ENCODE peak calls at places on chromosomes 2 and 18, in five cellular contexts. One of them, this sample, is unnamed.

GRCh38 chr18:52394602-52395001 is 54.6 kb downstream of the DCC start:
- DNase-seq in A549: no peak
- DNase-seq in mesothelial cell of epicardium: no peak
- DNase-seq in bronchial epithelial cell: no peak
- DNase-seq in hepatocyte: peak; percentile 8
- DNase-seq in this sample: no peak

GRCh38 chr2:219632758-219633101 is 5.3 kb downstream of the SLC4A3 start:
- DNase-seq in A549: no peak
- DNase-seq in hepatocyte: no peak
- DNase-seq in mesothelial cell of epicardium: no peak
- DNase-seq in bronchial epithelial cell: no peak
- DNase-seq in this sample: no peak

GRCh38 chr2:195663007-195663406 is 6.0 kb downstream of the SLC39A10 start:
- DNase-seq in A549: no peak
- DNase-seq in bronchial epithelial cell: no peak
- DNase-seq in mesothelial cell of epicardium: no peak
- DNase-seq in hepatocyte: no peak
- DNase-seq in this sample: no peak

GRCh38 chr18:76459687-76460350 is 35.2 kb downstream of the ZNF516 start:
- DNase-seq in bronchial epithelial cell: peak; percentile 100
- DNase-seq in A549: peak; percentile 81
- DNase-seq in hepatocyte: peak; percentile 64
- DNase-seq in mesothelial cell of epicardium: no peak
- DNase-seq in this sample: no peak

GRCh38 chr2:134160793-134161504 is 92.9 kb upstream of the MGAT5 start:
- DNase-seq in A549: no peak
- DNase-seq in mesothelial cell of epicardium: no peak
- DNase-seq in bronchial epithelial cell: no peak
- DNase-seq in hepatocyte: no peak
- DNase-seq in this sample: no peak

GRCh38 chr2:154693941-154694340 is 4.6 kb upstream of the KCNJ3 start:
- DNase-seq in hepatocyte: no peak
- DNase-seq in A549: no peak
- DNase-seq in bronchial epithelial cell: no peak
- DNase-seq in mesothelial cell of epicardium: no peak
- DNase-seq in this sample: no peak

GRCh38 chr2:37561615-37562569 is 109.5 kb downstream of the CDC42EP3 start:
- DNase-seq in A549: peak; percentile 83
- DNase-seq in mesothelial cell of epicardium: no peak
- DNase-seq in hepatocyte: peak; percentile 20
- DNase-seq in bronchial epithelial cell: peak; percentile 96
- DNase-seq in this sample: no peak

GRCh38 chr2:96153291-96153713 is 8.1 kb upstream of the DUSP2 start:
- DNase-seq in mesothelial cell of epicardium: no peak
- DNase-seq in hepatocyte: peak; percentile 13
- DNase-seq in bronchial epithelial cell: no peak
- DNase-seq in A549: no peak
- DNase-seq in this sample: no peak

GRCh38 chr2:45823723-45824206 is 172.3 kb downstream of the PRKCE start:
- DNase-seq in mesothelial cell of epicardium: no peak
- DNase-seq in bronchial epithelial cell: peak; percentile 85
- DNase-seq in A549: peak; percentile 16
- DNase-seq in hepatocyte: no peak
- DNase-seq in this sample: no peak

GRCh38 chr2:42060718-42061619 is 13.1 kb downstream of the PKDCC start:
- DNase-seq in hepatocyte: peak; percentile 76
- DNase-seq in bronchial epithelial cell: no peak
- DNase-seq in A549: no peak
- DNase-seq in mesothelial cell of epicardium: no peak
- DNase-seq in this sample: no peak

GRCh38 chr2:162025121-162025911 is 48.7 kb downstream of the DPP4 start:
- DNase-seq in mesothelial cell of epicardium: no peak
- DNase-seq in A549: no peak
- DNase-seq in hepatocyte: no peak
- DNase-seq in bronchial epithelial cell: no peak
- DNase-seq in this sample: no peak

GRCh38 chr2:88690591-88691338 is 708 bp upstream of the RPIA start:
- DNase-seq in hepatocyte: peak; percentile 64
- DNase-seq in A549: peak; percentile 55
- DNase-seq in mesothelial cell of epicardium: no peak
- DNase-seq in bronchial epithelial cell: peak; percentile 76
- DNase-seq in this sample: no peak

GRCh38 chr2:84375020-84375419 is 84.1 kb downstream of the SUCLG1 start:
- DNase-seq in bronchial epithelial cell: no peak
- DNase-seq in hepatocyte: no peak
- DNase-seq in mesothelial cell of epicardium: no peak
- DNase-seq in A549: no peak
- DNase-seq in this sample: no peak

GRCh38 chr2:116094196-116094595 is 1651.8 kb downstream of the DPP10 start:
- DNase-seq in bronchial epithelial cell: no peak
- DNase-seq in mesothelial cell of epicardium: no peak
- DNase-seq in hepatocyte: no peak
- DNase-seq in A549: no peak
- DNase-seq in this sample: no peak

GRCh38 chr2:73896362-73897239 is 3.8 kb downstream of the ACTG2 start:
- DNase-seq in A549: no peak
- DNase-seq in bronchial epithelial cell: no peak
- DNase-seq in hepatocyte: no peak
- DNase-seq in mesothelial cell of epicardium: no peak
- DNase-seq in this sample: peak; percentile 25

GRCh38 chr2:221602938-221603337 is 30.8 kb upstream of the EPHA4 start:
- DNase-seq in A549: no peak
- DNase-seq in mesothelial cell of epicardium: no peak
- DNase-seq in bronchial epithelial cell: no peak
- DNase-seq in hepatocyte: no peak
- DNase-seq in this sample: no peak

GRCh38 chr2:71532327-71532726 is 79.0 kb downstream of the DYSF start:
- DNase-seq in A549: no peak
- DNase-seq in bronchial epithelial cell: no peak
- DNase-seq in hepatocyte: no peak
- DNase-seq in mesothelial cell of epicardium: no peak
- DNase-seq in this sample: no peak

GRCh38 chr2:152602750-152603149 is 114.5 kb downstream of the PRPF40A start:
- DNase-seq in A549: no peak
- DNase-seq in mesothelial cell of epicardium: no peak
- DNase-seq in bronchial epithelial cell: no peak
- DNase-seq in hepatocyte: no peak
- DNase-seq in this sample: no peak

GRCh38 chr2:135113322-135113721 is 61.2 kb downstream of the RAB3GAP1 start:
- DNase-seq in mesothelial cell of epicardium: no peak
- DNase-seq in hepatocyte: no peak
- DNase-seq in bronchial epithelial cell: no peak
- DNase-seq in A549: no peak
- DNase-seq in this sample: no peak

GRCh38 chr2:134468776-134469175 is 214.9 kb downstream of the MGAT5 start:
- DNase-seq in A549: no peak
- DNase-seq in hepatocyte: no peak
- DNase-seq in mesothelial cell of epicardium: peak; percentile 11
- DNase-seq in bronchial epithelial cell: no peak
- DNase-seq in this sample: no peak

GRCh38 chr18:57710226-57710625 is 88.6 kb upstream of the NARS1 start:
- DNase-seq in A549: no peak
- DNase-seq in hepatocyte: no peak
- DNase-seq in mesothelial cell of epicardium: no peak
- DNase-seq in bronchial epithelial cell: no peak
- DNase-seq in this sample: no peak

GRCh38 chr2:150702791-150703190 is 215.3 kb upstream of the RND3 start:
- DNase-seq in bronchial epithelial cell: no peak
- DNase-seq in hepatocyte: no peak
- DNase-seq in A549: no peak
- DNase-seq in mesothelial cell of epicardium: no peak
- DNase-seq in this sample: no peak

GRCh38 chr2:205539603-205540002 is 142.7 kb upstream of the NRP2 start:
- DNase-seq in mesothelial cell of epicardium: no peak
- DNase-seq in hepatocyte: no peak
- DNase-seq in A549: peak; percentile 32
- DNase-seq in bronchial epithelial cell: no peak
- DNase-seq in this sample: no peak

GRCh38 chr18:23341383-23341782 is 111.7 kb upstream of the RIOK3 start:
- DNase-seq in A549: no peak
- DNase-seq in mesothelial cell of epicardium: no peak
- DNase-seq in bronchial epithelial cell: peak; percentile 49
- DNase-seq in hepatocyte: no peak
- DNase-seq in this sample: no peak

GRCh38 chr2:8576525-8577157 is 105.2 kb upstream of the ID2 start:
- DNase-seq in A549: no peak
- DNase-seq in mesothelial cell of epicardium: no peak
- DNase-seq in hepatocyte: no peak
- DNase-seq in bronchial epithelial cell: no peak
- DNase-seq in this sample: no peak

GRCh38 chr2:224449212-224450147 is 47.6 kb upstream of the FAM124B start:
- DNase-seq in mesothelial cell of epicardium: no peak
- DNase-seq in hepatocyte: no peak
- DNase-seq in bronchial epithelial cell: peak; percentile 43
- DNase-seq in A549: peak; percentile 41
- DNase-seq in this sample: no peak
- TF ChIP-seq CTCF in mesothelial cell of epicardium: peak; percentile 55
- TF ChIP-seq CTCF in hepatocyte: peak; percentile 54
- TF ChIP-seq CTCF in bronchial epithelial cell: peak; percentile 59
- TF ChIP-seq CTCF in A549: peak; percentile 58
- TF ChIP-seq CTCF in this sample: peak; percentile 44

GRCh38 chr2:110815938-110816337 is 83.6 kb downstream of the ACOXL start:
- DNase-seq in hepatocyte: no peak
- DNase-seq in A549: no peak
- DNase-seq in bronchial epithelial cell: no peak
- DNase-seq in mesothelial cell of epicardium: no peak
- DNase-seq in this sample: no peak

GRCh38 chr2:110819711-110820110 is 87.3 kb downstream of the ACOXL start:
- DNase-seq in bronchial epithelial cell: no peak
- DNase-seq in hepatocyte: no peak
- DNase-seq in mesothelial cell of epicardium: no peak
- DNase-seq in A549: no peak
- DNase-seq in this sample: no peak

GRCh38 chr2:110816404-110817365 is 84.3 kb downstream of the ACOXL start:
- DNase-seq in hepatocyte: no peak
- DNase-seq in A549: no peak
- DNase-seq in bronchial epithelial cell: peak; percentile 75
- DNase-seq in mesothelial cell of epicardium: no peak
- DNase-seq in this sample: no peak

GRCh38 chr2:110820128-110820527 is 87.8 kb downstream of the ACOXL start:
- DNase-seq in A549: no peak
- DNase-seq in hepatocyte: no peak
- DNase-seq in bronchial epithelial cell: no peak
- DNase-seq in mesothelial cell of epicardium: no peak
- DNase-seq in this sample: no peak

DNA sequence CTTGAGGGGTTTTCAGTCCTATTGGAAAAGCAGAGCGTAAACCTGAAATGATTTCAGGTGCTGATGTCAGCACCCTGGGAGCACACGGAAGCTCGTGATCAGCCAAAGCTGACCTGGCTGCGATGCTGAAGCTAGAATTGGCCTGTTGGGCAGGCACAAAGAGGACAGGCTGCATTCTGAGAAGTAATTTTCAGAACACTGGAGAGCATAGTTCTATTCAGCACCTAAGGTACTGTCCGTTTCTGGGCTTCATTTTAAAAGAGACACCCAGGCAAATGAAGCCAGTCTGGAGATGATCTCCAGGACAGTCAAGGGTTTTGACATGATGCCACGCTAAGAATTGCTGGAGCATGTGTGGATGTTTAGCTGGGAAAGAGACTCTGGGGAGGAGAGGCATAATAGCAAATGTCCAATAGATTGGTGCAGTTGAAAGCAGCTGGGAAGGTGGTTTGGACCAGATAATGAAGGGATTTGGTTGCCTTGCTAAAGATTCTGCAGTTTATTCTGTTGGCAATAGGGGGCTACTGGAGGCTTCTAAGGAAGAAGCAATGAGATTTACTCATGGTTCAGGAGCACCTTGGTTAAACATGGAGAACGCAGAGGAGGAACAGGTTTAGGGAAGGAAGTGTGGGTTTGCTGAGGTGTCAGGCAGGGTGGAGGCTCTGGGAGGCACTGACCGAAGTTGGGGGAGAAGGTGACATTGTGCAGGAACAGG is 86.6 kb downstream of the ACOXL start:
- DNase-seq in bronchial epithelial cell: no peak
- DNase-seq in mesothelial cell of epicardium: no peak
- DNase-seq in hepatocyte: no peak
- DNase-seq in A549: peak; percentile 6
- DNase-seq in this sample: no peak
- TF ChIP-seq CTCF in bronchial epithelial cell: no peak
- TF ChIP-seq CTCF in mesothelial cell of epicardium: no peak
- TF ChIP-seq CTCF in hepatocyte: no peak
- TF ChIP-seq CTCF in A549: no peak
- TF ChIP-seq CTCF in this sample: no peak

DNA sequence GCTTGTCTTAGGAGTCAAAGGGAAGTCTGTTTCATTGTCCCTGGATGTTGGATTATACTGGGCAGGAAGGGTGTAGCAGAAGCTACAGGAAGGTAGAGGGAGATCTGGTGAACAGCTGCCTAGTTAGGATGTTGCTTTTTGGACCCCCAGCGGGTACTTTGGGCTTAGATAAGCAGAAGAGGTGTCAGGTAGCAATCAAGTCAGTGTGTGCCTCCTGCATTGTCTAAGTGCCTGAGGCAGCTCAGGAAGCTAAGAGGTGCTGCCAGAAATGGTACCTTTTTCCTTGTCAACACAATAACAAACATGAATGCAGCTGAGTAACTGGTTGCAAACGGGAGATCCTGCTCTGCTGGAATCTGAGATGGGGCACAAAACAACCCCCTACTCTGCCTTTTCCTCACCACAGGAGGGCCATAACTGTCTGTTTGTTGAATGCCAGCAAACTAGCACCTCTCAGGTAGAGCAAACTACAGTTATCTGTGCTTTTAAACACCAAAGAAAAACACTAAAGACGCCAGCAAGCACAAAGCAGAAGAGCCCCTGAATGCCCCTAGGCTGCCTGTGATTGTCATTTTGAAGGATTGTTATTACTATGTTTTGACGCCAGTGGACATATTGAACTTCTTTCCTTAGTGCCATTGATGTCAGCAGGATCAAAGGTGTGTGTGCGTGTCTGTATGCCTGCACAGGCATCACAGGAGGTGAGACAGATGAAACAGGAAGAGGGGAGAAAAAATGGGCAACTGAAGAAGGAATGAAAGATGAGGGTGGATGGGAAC is 151.4 kb downstream of the ETAA1 start:
- DNase-seq in mesothelial cell of epicardium: no peak
- DNase-seq in hepatocyte: no peak
- DNase-seq in bronchial epithelial cell: no peak
- DNase-seq in A549: no peak
- DNase-seq in this sample: no peak
- TF ChIP-seq CTCF in mesothelial cell of epicardium: no peak
- TF ChIP-seq CTCF in hepatocyte: no peak
- TF ChIP-seq CTCF in bronchial epithelial cell: no peak
- TF ChIP-seq CTCF in A549: no peak
- TF ChIP-seq CTCF in this sample: no peak

GRCh38 chr2:197209274-197209673 is 101.3 kb downstream of the ANKRD44 start:
- DNase-seq in mesothelial cell of epicardium: no peak
- DNase-seq in A549: no peak
- DNase-seq in hepatocyte: no peak
- DNase-seq in bronchial epithelial cell: no peak
- DNase-seq in this sample: no peak

GRCh38 chr2:197207106-197207505 is 103.5 kb downstream of the ANKRD44 start:
- DNase-seq in A549: no peak
- DNase-seq in mesothelial cell of epicardium: no peak
- DNase-seq in bronchial epithelial cell: no peak
- DNase-seq in hepatocyte: no peak
- DNase-seq in this sample: no peak

GRCh38 chr2:197208841-197209240 is 101.7 kb downstream of the ANKRD44 start:
- DNase-seq in bronchial epithelial cell: peak; percentile 50
- DNase-seq in hepatocyte: no peak
- DNase-seq in A549: no peak
- DNase-seq in mesothelial cell of epicardium: no peak
- DNase-seq in this sample: no peak

GRCh38 chr2:197207608-197208007 is 103.0 kb downstream of the ANKRD44 start:
- DNase-seq in hepatocyte: no peak
- DNase-seq in bronchial epithelial cell: no peak
- DNase-seq in A549: no peak
- DNase-seq in mesothelial cell of epicardium: no peak
- DNase-seq in this sample: no peak

GRCh38 chr2:197208029-197208428 is 102.6 kb downstream of the ANKRD44 start:
- DNase-seq in bronchial epithelial cell: no peak
- DNase-seq in mesothelial cell of epicardium: no peak
- DNase-seq in A549: no peak
- DNase-seq in hepatocyte: no peak
- DNase-seq in this sample: no peak
- TF ChIP-seq CTCF in bronchial epithelial cell: no peak
- TF ChIP-seq CTCF in mesothelial cell of epicardium: no peak
- TF ChIP-seq CTCF in A549: no peak
- TF ChIP-seq CTCF in hepatocyte: no peak
- TF ChIP-seq CTCF in this sample: no peak